ENCODE peak calls at places on chromosomes 7 and 10, in six cellular contexts. A is anterior cingulate cortex; X is CD4-positive, alpha-beta memory T cell; Y is foreskin fibroblast; Z is NCI-H1417; F is stimulated activated CD8-positive, alpha-beta memory T cell treated with anti-CD3 and anti-CD28 coated beads, Interleukin-4, amount 100 ng/mL, for 48 hours. J is an unnamed sample.

GRCh38 chr10:114389429-114389828 is 14.9 kb downstream of the AFAP1L2 start:
- DNase-seq in Z (no peak), A (no peak), X (no peak), F (no peak), Y (peak), J (peak)

GRCh38 chr10:46305430-46305808 is 18.6 kb downstream of the ANTXRL start:
- DNase-seq in Z (no peak), F (no peak), A (no peak), X (no peak), Y (no peak), J (no peak)

GRCh38 chr10:1896153-1896552 is 158.8 kb upstream of the ADARB2 start:
- DNase-seq in A (no peak), Y (no peak), Z (no peak), X (no peak), F (no peak), J (no peak)

GRCh38 chr7:28102778-28103177 is 77.8 kb downstream of the JAZF1 start:
- DNase-seq in Z (no peak), A (no peak), Y (peak), F (no peak), X (no peak), J (no peak)

GRCh38 chr10:28087675-28088351 is 88.9 kb upstream of the ODAD2 start:
- DNase-seq in X (no peak), Z (no peak), F (no peak), A (no peak), Y (peak), J (no peak)

GRCh38 chr7:147670759-147671158 is 919.8 kb upstream of the C7orf33 start:
- DNase-seq in A (no peak), F (no peak), Y (no peak), Z (no peak), X (no peak), J (no peak)

GRCh38 chr10:2508971-2509605 is 558.3 kb upstream of the PFKP start:
- DNase-seq in Z (no peak), Y (no peak), F (no peak), X (no peak), A (no peak), J (peak)

GRCh38 chr10:91597397-91597881 is 35.4 kb downstream of the PPP1R3C start:
- DNase-seq in X (no peak), A (no peak), Y (no peak), F (no peak), Z (peak), J (no peak)

GRCh38 chr10:105023706-105024105 is 382.6 kb downstream of the SORCS3 start:
- DNase-seq in X (no peak), F (no peak), Z (no peak), Y (no peak), A (no peak), J (peak)

GRCh38 chr7:45977256-45977655 is 56.2 kb upstream of the IGFBP3 start:
- DNase-seq in Z (no peak), X (no peak), Y (no peak), A (no peak), F (no peak), J (no peak)

GRCh38 chr7:55878701-55879100 is 8.6 kb upstream of the ZNF713 start:
- DNase-seq in F (no peak), Z (no peak), Y (no peak), A (no peak), X (no peak), J (no peak)

GRCh38 chr7:151782598-151783448 is 94.1 kb downstream of the PRKAG2 start:
- DNase-seq in X (peak), A (peak), F (peak), Z (no peak), Y (peak), J (no peak)

GRCh38 chr7:142668495-142668894 is 80.8 kb upstream of the PRSS1 start:
- DNase-seq in X (no peak), F (no peak), Z (no peak), Y (no peak), A (no peak), J (no peak)

GRCh38 chr10:77237120-77237519 is 400.5 kb downstream of the KCNMA1 start:
- DNase-seq in Z (no peak), X (no peak), F (no peak), Y (no peak), A (no peak), J (no peak)

GRCh38 chr10:68171539-68172080 is 60.3 kb downstream of the ATOH7 start:
- DNase-seq in Y (no peak), A (no peak), Z (no peak), F (no peak), X (no peak), J (peak)

GRCh38 chr10:72045586-72045985 is 42.8 kb downstream of the SPOCK2 start:
- DNase-seq in F (no peak), A (no peak), Z (no peak), Y (no peak), X (no peak), J (no peak)

GRCh38 chr10:59536151-59536550 is 173.5 kb downstream of the SLC16A9 start:
- DNase-seq in X (no peak), A (no peak), Y (peak), Z (peak), F (no peak), J (no peak)

GRCh38 chr10:121667948-121668335 is 69.7 kb upstream of the FGFR2 start:
- DNase-seq in Z (no peak), F (no peak), A (no peak), Y (no peak), X (no peak), J (no peak)

GRCh38 chr10:31961675-31962074 is 33.0 kb upstream of the ARHGAP12 start:
- DNase-seq in Y (peak), Z (no peak), X (no peak), F (no peak), A (no peak), J (no peak)

GRCh38 chr7:48904975-48905374 is 19.4 kb upstream of the CDC14C start:
- DNase-seq in Y (no peak), A (no peak), F (no peak), X (no peak), Z (no peak), J (no peak)

GRCh38 chr7:44240983-44241510 is 40.3 kb downstream of the YKT6 start:
- DNase-seq in F (peak), Z (peak), A (peak), Y (peak), X (peak), J (peak)

GRCh38 chr7:557556-557877 is 37.9 kb upstream of the PDGFA start:
- DNase-seq in A (no peak), F (no peak), Z (no peak), X (no peak), Y (no peak), J (no peak)

GRCh38 chr7:157853076-157853788 is 516.4 kb downstream of the DNAJB6 start:
- DNase-seq in Y (no peak), F (no peak), Z (no peak), X (no peak), A (no peak), J (no peak)

GRCh38 chr10:8064436-8064835 is 9.9 kb downstream of the GATA3 start:
- DNase-seq in Z (no peak), X (no peak), F (no peak), A (no peak), Y (no peak), J (no peak)

GRCh38 chr10:80540136-80540535 is 2.4 kb downstream of the SH2D4B start:
- DNase-seq in A (no peak), Y (no peak), Z (no peak), X (no peak), F (no peak), J (no peak)

GRCh38 chr7:91064052-91064451 is 200.2 kb upstream of the FZD1 start:
- DNase-seq in F (no peak), Z (no peak), X (no peak), Y (no peak), A (no peak), J (no peak)

GRCh38 chr10:99779335-99779734 is 3.1 kb upstream of the ABCC2 start:
- DNase-seq in X (no peak), Y (peak), F (no peak), Z (no peak), A (no peak), J (no peak)

GRCh38 chr10:15262036-15262713 is 93.7 kb upstream of the NMT2 start:
- DNase-seq in X (no peak), F (no peak), A (no peak), Y (peak), Z (peak), J (no peak)

GRCh38 chr7:119737390-119737789 is 535.6 kb upstream of the KCND2 start:
- DNase-seq in Y (no peak), A (no peak), X (no peak), F (no peak), Z (no peak), J (no peak)

GRCh38 chr10:102132563-102133372 is at the start of gene PPRC1:
- DNase-seq in F (peak), X (peak), A (peak), Y (peak), Z (peak), J (peak)

GRCh38 chr7:15737586-15737985 is 51.1 kb upstream of the MEOX2 start:
- DNase-seq in Z (no peak), Y (no peak), X (no peak), A (no peak), F (no peak), J (no peak)

GRCh38 chr7:133703547-133703946 is 423.6 kb upstream of the LRGUK start:
- DNase-seq in F (no peak), X (no peak), Y (peak), A (no peak), Z (no peak), J (no peak)

GRCh38 chr10:125038637-125039036 is 96.7 kb downstream of the ZRANB1 start:
- DNase-seq in X (no peak), Y (no peak), Z (no peak), A (peak), F (no peak), J (no peak)

GRCh38 chr7:44388089-44388970 is 62.9 kb upstream of the CAMK2B start:
- DNase-seq in X (no peak), A (no peak), F (no peak), Z (no peak), Y (no peak), J (no peak)

GRCh38 chr10:96271017-96271815 is at the start of gene BLNK:
- DNase-seq in F (no peak), A (no peak), X (no peak), Z (no peak), Y (peak), J (peak)

GRCh38 chr7:98211221-98211675 is at the start of gene BHLHA15:
- DNase-seq in Y (peak), F (peak), A (no peak), Z (peak), X (no peak), J (no peak)

GRCh38 chr7:74289018-74289659 is at the start of gene CLIP2:
- DNase-seq in F (peak), Z (peak), X (peak), A (peak), Y (peak), J (no peak)